ENCODE peak calls at places on chromosome X, in five cellular contexts. Q is H7, V is fibroblast of mammary gland, U is hepatocyte, E is psoas muscle. B is an unnamed sample.

GRCh38 chrX:41718481-41719245 is 5.3 kb upstream of the GPR82 start:
- DNase-seq in E (no peak), V (no peak), Q (peak), U (peak), B (no peak)

GRCh38 chrX:136166221-136166855 is 19.0 kb downstream of the FHL1 start:
- DNase-seq in U (peak), V (peak), E (no peak), Q (no peak), B (peak)

GRCh38 chrX:115960440-115961084 is 210.0 kb upstream of the AGTR2 start:
- DNase-seq in V (no peak), E (no peak), Q (no peak), U (peak), B (peak)

GRCh38 chrX:15816453-15816838 is 26.2 kb downstream of the ZRSR2 start:
- DNase-seq in U (no peak), Q (peak), E (no peak), V (no peak), B (no peak)

GRCh38 chrX:48719958-48720357 is 23.4 kb downstream of the SUV39H1 start:
- DNase-seq in U (no peak), V (no peak), Q (no peak), E (no peak), B (no peak)

GRCh38 chrX:50978920-50979660 is 68.6 kb downstream of the BMP15 start:
- DNase-seq in E (no peak), V (no peak), U (no peak), Q (peak), B (no peak)

GRCh38 chrX:38006283-38006682 is at the start of gene SYTL5:
- DNase-seq in Q (no peak), U (peak), V (no peak), E (no peak), B (peak)

GRCh38 chrX:32026772-32027171 is 954.9 kb upstream of the FTHL17 start:
- DNase-seq in E (no peak), U (no peak), V (no peak), Q (no peak), B (no peak)

GRCh38 chrX:114952696-114953095 is 64.7 kb downstream of the IL13RA2 start:
- DNase-seq in U (no peak), V (no peak), E (no peak), Q (peak), B (no peak)
- H3K4me3 ChIP-seq in U (no peak), V (no peak), E (no peak), Q (no peak), B (no peak)

DNA sequence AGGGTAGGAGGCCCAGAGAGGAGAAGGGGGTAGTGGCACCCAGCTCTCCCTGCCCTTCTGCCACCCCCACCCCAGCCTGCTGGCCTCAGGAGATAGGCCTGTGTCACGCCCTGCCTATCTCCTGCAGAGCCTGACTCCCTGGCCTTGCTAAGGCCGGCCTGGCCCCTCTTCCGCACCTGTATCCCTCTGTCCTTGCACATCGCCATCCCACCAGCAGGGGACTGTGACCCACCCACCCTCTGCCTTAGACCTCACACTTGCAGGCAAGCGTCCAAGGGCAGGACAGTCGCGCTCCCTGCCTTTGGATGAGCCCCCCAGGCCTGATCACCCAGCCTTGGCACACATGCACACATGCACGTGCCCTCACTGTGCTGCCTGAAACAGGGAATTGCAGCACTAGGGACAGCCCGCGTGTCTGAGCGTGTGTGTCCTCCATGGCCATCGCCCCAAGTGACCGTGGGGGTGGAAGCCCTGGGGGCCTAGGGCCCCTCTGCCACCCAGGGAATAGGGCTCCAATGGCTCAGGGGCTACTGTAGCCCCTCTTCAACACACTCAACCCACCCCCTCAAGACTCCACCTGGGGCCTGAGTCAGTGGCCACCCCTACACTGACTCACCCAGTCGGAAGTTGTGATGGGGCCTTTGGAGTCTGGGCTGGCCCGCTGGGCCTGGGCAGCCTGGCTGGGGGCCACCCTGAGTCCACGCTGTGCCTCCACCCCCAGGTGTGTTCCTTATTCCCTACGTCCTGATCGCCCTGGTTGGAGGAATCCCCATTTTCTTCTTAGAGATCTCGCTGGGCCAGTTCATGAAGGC is 2.1 kb downstream of the SLC6A8 start:
- DNase-seq in U (no peak), E (peak), V (no peak), Q (peak), B (peak)
- H3K4me3 ChIP-seq in U (no peak), E (peak), V (no peak), Q (peak), B (peak)

GRCh38 chrX:70973221-70973620 is 42.3 kb upstream of the SLC7A3 start:
- DNase-seq in E (no peak), U (no peak), Q (no peak), V (no peak), B (no peak)

GRCh38 chrX:70969635-70970481 is 39.0 kb upstream of the SLC7A3 start:
- DNase-seq in U (no peak), Q (no peak), V (no peak), E (no peak), B (no peak)

DNA sequence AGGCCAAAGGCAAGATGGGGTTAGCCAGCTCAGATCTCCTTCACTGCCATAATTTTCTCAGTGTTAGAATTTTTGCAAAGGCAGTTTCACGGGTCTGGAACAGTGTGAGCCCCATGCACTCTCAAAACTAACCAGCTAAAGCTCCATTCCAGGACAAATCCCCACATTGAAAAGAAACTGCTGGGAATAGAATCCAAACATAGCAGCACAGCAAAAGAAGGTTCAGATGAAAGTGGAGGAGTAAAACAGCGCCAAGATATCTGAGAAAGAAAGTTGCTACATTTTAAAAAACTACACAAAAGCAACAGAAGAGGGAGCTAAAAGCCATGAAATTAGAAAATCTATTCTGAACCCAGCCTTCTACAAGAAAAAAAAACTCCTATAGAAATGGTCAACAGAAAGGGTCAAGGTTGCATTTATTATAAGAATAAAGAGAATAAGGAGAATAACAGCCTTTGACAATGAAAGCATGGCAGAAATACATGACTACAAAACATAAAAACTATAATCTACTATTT is 39.6 kb upstream of the SLC7A3 start:
- DNase-seq in U (no peak), E (no peak), Q (no peak), V (peak), B (peak)
- H3K4me3 ChIP-seq in U (no peak), E (no peak), Q (no peak), V (no peak), B (no peak)

GRCh38 chrX:40156472-40157227 is 58.9 kb upstream of the BCOR start:
- DNase-seq in V (no peak), E (no peak), U (no peak), Q (peak), B (no peak)
- H3K4me3 ChIP-seq in V (no peak), E (no peak), U (no peak), Q (peak), B (no peak)

GRCh38 chrX:153583433-153583832 is 15.5 kb downstream of the CCNQ start:
- DNase-seq in V (no peak), Q (no peak), U (no peak), E (no peak), B (peak)
- H3K4me3 ChIP-seq in V (no peak), Q (no peak), U (no peak), E (no peak), B (no peak)

B was measured in bronchial epithelial cell.